ENCODE peak calls at places on chromosomes 2 and 18, in four cellular contexts. U is H9, N is cardiac fibroblast, K is AG04450. F is an unnamed sample.

GRCh38 chr18:48050176-48050575 is 119.7 kb upstream of the SMAD2 start:
- DNase-seq in U (no peak), K (no peak), N (no peak), F (no peak)

GRCh38 chr2:2022941-2023586 is 278.7 kb upstream of the PXDN start:
- DNase-seq in K (no peak), N (no peak), U (no peak), F (no peak)

GRCh38 chr2:59462418-59463197 is 1090.8 kb downstream of the BCL11A start:
- DNase-seq in N (no peak), K (no peak), U (no peak), F (no peak)

GRCh38 chr18:23158058-23158457 is 22.8 kb downstream of the CABLES1 start:
- DNase-seq in K (no peak), N (no peak), U (no peak), F (no peak)

GRCh38 chr2:146246734-146247523 is 1597.9 kb upstream of the ACVR2A start:
- DNase-seq in K (no peak), U (no peak), N (no peak), F (no peak)

GRCh38 chr2:20179755-20180594 is 45.0 kb downstream of the SDC1 start:
- DNase-seq in K (no peak), U (peak), N (no peak), F (no peak)

GRCh38 chr18:63237911-63238710 is 81.5 kb downstream of the BCL2 start:
- DNase-seq in K (peak), U (peak), N (peak), F (peak)

GRCh38 chr2:196077821-196078220 is 9.2 kb upstream of the DNAH7 start:
- DNase-seq in N (no peak), U (no peak), K (no peak), F (no peak)

GRCh38 chr2:212906620-212907019 is 244.8 kb downstream of the IKZF2 start:
- DNase-seq in K (no peak), N (no peak), U (no peak), F (no peak)

GRCh38 chr2:169438476-169438875 is 40.8 kb upstream of the BBS5 start:
- DNase-seq in K (no peak), U (no peak), N (no peak), F (no peak)

GRCh38 chr18:33755918-33756590 is 178.0 kb downstream of the ASXL3 start:
- DNase-seq in U (no peak), K (peak), N (peak), F (no peak)

GRCh38 chr2:30768708-30769580 is 38.3 kb downstream of the CAPN13 start:
- DNase-seq in K (no peak), U (no peak), N (no peak), F (no peak)

GRCh38 chr2:196108604-196109003 is 40.0 kb upstream of the DNAH7 start:
- DNase-seq in N (no peak), U (no peak), K (no peak), F (no peak)

GRCh38 chr18:35185771-35186170 is 55.1 kb upstream of the ZNF397 start:
- DNase-seq in U (no peak), K (no peak), N (peak), F (no peak)

GRCh38 chr2:18178736-18179349 is 300.4 kb downstream of the KCNS3 start:
- DNase-seq in N (peak), U (peak), K (peak), F (no peak)

GRCh38 chr2:182004945-182005344 is 19.3 kb downstream of the PPP1R1C start:
- DNase-seq in K (no peak), N (no peak), U (no peak), F (no peak)

GRCh38 chr2:63993871-63994270 is 25.4 kb downstream of the VPS54 start:
- DNase-seq in N (no peak), U (no peak), K (no peak), F (no peak)

GRCh38 chr2:233247744-233248143 is 3.7 kb upstream of the ATG16L1 start:
- DNase-seq in K (no peak), N (no peak), U (no peak), F (no peak)

GRCh38 chr2:11582526-11583202 is 48.8 kb downstream of the GREB1 start:
- DNase-seq in K (no peak), N (peak), U (peak), F (no peak)

GRCh38 chr2:110980613-110981062 is 140.1 kb upstream of the BCL2L11 start:
- DNase-seq in U (peak), K (no peak), N (no peak), F (no peak)

GRCh38 chr2:86383844-86384243 is 46.4 kb upstream of the REEP1 start:
- DNase-seq in U (no peak), N (peak), K (peak), F (no peak)

GRCh38 chr2:6866239-6866745 is 585 bp upstream of the CMPK2 start:
- DNase-seq in U (peak), N (peak), K (no peak), F (peak)

GRCh38 chr18:63157293-63158011 is 162.1 kb downstream of the BCL2 start:
- DNase-seq in U (no peak), K (no peak), N (no peak), F (no peak)

GRCh38 chr18:70442933-70443332 is 154.1 kb downstream of the SOCS6 start:
- DNase-seq in U (no peak), N (no peak), K (no peak), F (no peak)

GRCh38 chr2:20640411-20641122 is 10.3 kb downstream of the HS1BP3 start:
- DNase-seq in U (no peak), K (no peak), N (no peak), F (no peak)

GRCh38 chr2:11129598-11130449 is 25.4 kb upstream of the SLC66A3 start:
- DNase-seq in U (peak), N (peak), K (no peak), F (no peak)

GRCh38 chr2:184597571-184597980 is 753 bp upstream of the ZNF804A start:
- DNase-seq in K (no peak), U (peak), N (peak), F (no peak)